ENCODE peak calls at places on chromosomes 12 and 14, in six cellular contexts. F is GM23338, W is sigmoid colon, J is HepG2, Q is HCT116, A is K562. B is an unnamed sample.

GRCh38 chr14:49770212-49770817 is 2.4 kb downstream of the KLHDC2 start:
- DNase-seq in F (no peak), W (no peak), J (peak; percentile 97), Q (no peak), A (no peak), B (no peak)

GRCh38 chr14:95699397-95699796 is 13.2 kb downstream of the TCL1B start:
- DNase-seq in F (peak; percentile 34), W (no peak), J (no peak), Q (no peak), A (no peak), B (no peak)

GRCh38 chr14:92482621-92483319 is 30.8 kb upstream of the RIN3 start:
- DNase-seq in F (no peak), W (no peak), J (no peak), Q (no peak), A (no peak), B (peak; percentile 41)

GRCh38 chr12:70876952-70877351 is 43.6 kb downstream of the PTPRR start:
- DNase-seq in F (no peak), W (no peak), J (peak; percentile 2), Q (no peak), A (no peak), B (no peak)

GRCh38 chr12:65630555-65630954 is 193.7 kb upstream of the HMGA2 start:
- DNase-seq in F (no peak), W (no peak), J (no peak), Q (no peak), A (no peak), B (no peak)

GRCh38 chr14:77936138-77936639 is 136.3 kb downstream of the ADCK1 start:
- DNase-seq in F (no peak), W (no peak), J (peak; percentile 66), Q (no peak), A (no peak), B (no peak)

GRCh38 chr12:98224584-98225221 is 290.7 kb upstream of the TMPO start:
- DNase-seq in F (no peak), W (no peak), J (no peak), Q (no peak), A (no peak), B (no peak)

GRCh38 chr14:105700622-105701288 is 174.4 kb downstream of the TMEM121 start:
- DNase-seq in F (no peak), W (peak; percentile 40), J (no peak), Q (no peak), A (no peak), B (peak; percentile 78)

GRCh38 chr14:91100086-91100485 is 13.8 kb upstream of the DGLUCY start:
- DNase-seq in F (no peak), W (no peak), J (no peak), Q (no peak), A (no peak), B (no peak)

GRCh38 chr14:20440882-20441281 is 4.9 kb upstream of the KLHL33 start:
- DNase-seq in F (no peak), W (no peak), J (no peak), Q (no peak), A (no peak), B (no peak)

GRCh38 chr12:80632835-80633234 is 74.6 kb upstream of the MYF6 start:
- DNase-seq in F (peak; percentile 89), W (no peak), J (peak; percentile 23), Q (no peak), A (no peak), B (no peak)

GRCh38 chr12:88546851-88547250 is 33.4 kb downstream of the KITLG start:
- DNase-seq in F (no peak), W (no peak), J (no peak), Q (no peak), A (no peak), B (no peak)

GRCh38 chr12:64670856-64671639 is 60.8 kb downstream of the RASSF3 start:
- DNase-seq in F (no peak), W (peak; percentile 70), J (no peak), Q (peak; percentile 59), A (no peak), B (no peak)

GRCh38 chr12:116577149-116577548 is 18.0 kb downstream of the MAP1LC3B2 start:
- DNase-seq in F (no peak), W (no peak), J (no peak), Q (no peak), A (no peak), B (no peak)

GRCh38 chr12:1130164-1130563 is 139.1 kb downstream of the ERC1 start:
- DNase-seq in F (no peak), W (no peak), J (peak; percentile 83), Q (peak; percentile 78), A (no peak), B (no peak)

GRCh38 chr12:93783827-93784226 is 106.7 kb downstream of the CRADD start:
- DNase-seq in F (no peak), W (no peak), J (no peak), Q (no peak), A (no peak), B (no peak)

GRCh38 chr12:31804185-31804504 is 75.3 kb upstream of the AMN1 start:
- DNase-seq in F (no peak), W (no peak), J (no peak), Q (no peak), A (no peak), B (no peak)

GRCh38 chr14:100557658-100558057 is 29.6 kb downstream of the BEGAIN start:
- DNase-seq in F (no peak), W (no peak), J (no peak), Q (no peak), A (no peak), B (no peak)

GRCh38 chr14:28629328-28630004 is 137.1 kb upstream of the FOXG1 start:
- DNase-seq in F (no peak), W (no peak), J (no peak), Q (no peak), A (no peak), B (no peak)

GRCh38 chr14:28630100-28630499 is 136.5 kb upstream of the FOXG1 start:
- DNase-seq in F (no peak), W (no peak), J (no peak), Q (no peak), A (no peak), B (no peak)

DNA sequence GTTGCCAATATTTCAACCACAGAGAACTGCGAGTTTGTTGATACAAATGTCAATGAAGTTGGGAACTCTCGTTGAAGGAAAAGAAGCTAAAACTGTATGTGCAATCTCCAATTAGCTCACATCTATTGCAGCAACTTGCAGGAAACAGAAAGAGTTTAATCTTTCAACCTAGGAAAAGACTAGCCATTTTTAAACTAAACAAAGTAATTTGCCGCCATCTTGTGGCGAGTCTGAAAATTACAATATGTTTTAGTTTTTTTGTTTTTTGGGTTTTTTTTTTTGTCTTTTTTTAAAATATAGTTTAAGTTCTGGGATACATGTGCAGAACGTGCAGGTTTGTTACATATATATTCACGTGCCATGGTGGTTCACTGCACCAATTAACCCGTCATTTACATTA is 131.2 kb upstream of the FOXG1 start:
- DNase-seq in F (peak; percentile 46), W (no peak), J (peak; percentile 39), Q (peak; percentile 3), A (peak; percentile 11), B (no peak)
- TF ChIP-seq CTCF in F (peak; percentile 47), W (no peak), J (peak; percentile 64), Q (peak; percentile 51), A (no peak), B (peak; percentile 57)

DNA sequence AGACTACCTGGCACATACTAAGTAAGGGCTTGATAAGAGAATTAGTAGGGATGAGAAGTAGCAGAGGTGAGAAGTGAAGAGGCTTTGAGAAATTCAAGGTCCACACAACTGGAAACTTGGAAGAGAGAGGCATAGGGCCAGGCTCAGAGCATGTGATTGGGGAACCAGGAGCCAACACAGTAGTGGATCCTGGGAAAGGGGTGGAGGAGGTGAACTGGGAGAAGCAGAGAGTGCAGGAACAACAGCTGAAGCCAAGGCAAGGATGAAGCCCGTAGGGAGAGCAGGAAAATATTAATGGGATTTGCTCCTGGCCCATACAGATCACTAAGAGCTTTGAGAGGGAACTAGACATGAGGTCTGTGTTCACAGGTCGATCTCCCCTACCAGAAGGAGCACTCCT is 1.4 kb upstream of the ITGB7 start:
- DNase-seq in F (no peak), W (peak; percentile 79), J (no peak), Q (no peak), A (no peak), B (no peak)
- H3K4me1 ChIP-seq in F (peaks cover 1% of the 10 kb centered on the region), W (no peaks in the 10 kb centered on the region), J (peaks cover 26% of the 10 kb centered on the region), Q (peaks cover 7% of the 10 kb centered on the region), A (peaks cover 26% of the 10 kb centered on the region), B (peaks cover 83% of the 10 kb centered on the region)

DNA sequence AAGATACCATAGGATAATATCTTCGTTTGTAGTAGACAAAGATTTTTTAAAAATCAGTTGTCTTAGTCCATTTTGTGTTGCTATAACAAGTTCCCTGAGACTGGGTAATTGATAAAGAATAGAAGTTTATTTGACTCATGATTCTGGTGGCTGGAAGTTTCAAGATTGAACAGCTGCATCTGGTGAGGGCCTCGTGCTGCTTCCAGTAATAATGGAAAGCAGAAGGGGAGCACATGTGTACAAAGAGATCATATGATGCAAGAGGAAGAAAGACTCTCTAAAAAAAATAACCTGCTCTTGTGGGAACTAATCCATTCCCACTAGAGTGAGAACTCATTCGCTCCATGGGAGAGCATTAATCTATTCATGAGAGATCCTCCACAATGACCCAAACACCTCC is 24.8 kb downstream of the MUCL1 start:
- DNase-seq in F (no peak), W (no peak), J (no peak), Q (no peak), A (no peak), B (no peak)
- TF ChIP-seq POLR2AphosphoS5 in F (no peak), W (no peak), J (no peak), Q (no peak), A (no peak), B (no peak)

DNA sequence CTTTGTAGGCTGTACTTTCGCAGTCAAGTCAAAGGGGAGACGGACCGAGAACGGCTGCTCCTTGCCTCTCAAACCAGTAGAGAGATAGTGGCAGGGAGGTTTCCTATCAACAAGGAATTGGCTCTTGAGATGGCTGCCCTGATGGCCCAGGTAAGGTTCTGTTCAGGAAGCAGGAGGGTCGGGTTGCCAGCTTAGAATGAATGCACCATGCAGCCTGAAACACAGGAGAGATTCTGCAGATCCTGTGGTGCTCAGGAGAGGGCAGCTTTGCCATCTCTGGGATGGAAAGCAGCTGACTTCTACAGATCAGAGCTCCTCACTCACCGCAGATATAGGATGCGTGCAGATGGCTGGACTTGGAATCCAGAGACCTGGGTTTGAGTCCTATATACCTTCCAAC is 18.0 kb downstream of the PIGH start:
- DNase-seq in F (no peak), W (no peak), J (no peak), Q (no peak), A (no peak), B (peak; percentile 32)
- TF ChIP-seq CTCF in F (peak; percentile 16), W (no peak), J (peak; percentile 8), Q (no peak), A (no peak), B (no peak)

GRCh38 chr12:49871263-49871561 is 28.3 kb upstream of the BCDIN3D start:
- DNase-seq in F (no peak), W (no peak), J (no peak), Q (no peak), A (no peak), B (peak; percentile 58)
- H3K4me1 ChIP-seq in F (no peaks in the 10 kb centered on the region), W (no peaks in the 10 kb centered on the region), J (peaks cover 26% of the 10 kb centered on the region), Q (no peaks in the 10 kb centered on the region), A (peaks cover 46% of the 10 kb centered on the region), B (peaks cover 36% of the 10 kb centered on the region)

GRCh38 chr12:47894652-47895051 is 10.1 kb downstream of the VDR start:
- DNase-seq in F (no peak), W (peak; percentile 21), J (no peak), Q (no peak), A (no peak), B (no peak)
- TF ChIP-seq POLR2AphosphoS5 in F (no peak), W (no peak), J (no peak), Q (no peak), A (no peak), B (no peak)

GRCh38 chr12:43113153-43113552 is 438.9 kb downstream of the ADAMTS20 start:
- DNase-seq in F (peak; percentile 31), W (no peak), J (no peak), Q (no peak), A (no peak), B (no peak)
- TF ChIP-seq CTCF in F (no peak), W (no peak), J (no peak), Q (peak; percentile 11), A (no peak), B (no peak)

B was measured in spleen.